ENCODE peak calls at places on chromosomes 4 and X, in four cellular contexts. T is transverse colon; P is CD4-positive, CD25-positive, alpha-beta regulatory T cell; S is right atrium auricular region. I is an unnamed sample.

GRCh38 chr4:186726440-186727148 is 2.9 kb upstream of the FAT1 start:
- DNase-seq in T (peak), P (no peak), S (no peak), I (no peak)

GRCh38 chr4:6420036-6420435 is 52.4 kb downstream of the PPP2R2C start:
- DNase-seq in T (no peak), P (no peak), S (no peak), I (no peak)

GRCh38 chr4:86223472-86223871 is 136.4 kb downstream of the MAPK10 start:
- DNase-seq in T (no peak), P (peak), S (no peak), I (no peak)

GRCh38 chrX:80572636-80573035 is 152.4 kb downstream of the TENT5D start:
- DNase-seq in T (no peak), P (no peak), S (no peak), I (no peak)

GRCh38 chrX:54470054-54470760 is 25.8 kb downstream of the FGD1 start:
- DNase-seq in T (no peak), P (no peak), S (no peak), I (no peak)

GRCh38 chr4:129342820-129343219 is 246.9 kb downstream of the C4orf33 start:
- DNase-seq in T (no peak), P (no peak), S (no peak), I (no peak)

GRCh38 chrX:29851971-29852605 is 363.3 kb upstream of the MAGEB2 start:
- DNase-seq in T (no peak), P (no peak), S (no peak), I (no peak)

GRCh38 chrX:2267890-2268289 is 232.9 kb downstream of the DHRSX start:
- DNase-seq in T (no peak), P (no peak), S (no peak), I (no peak)

GRCh38 chr4:68366600-68366999 is 16.7 kb upstream of the YTHDC1 start:
- DNase-seq in T (no peak), P (no peak), S (no peak), I (no peak)

GRCh38 chrX:106728337-106728736 is 1.8 kb downstream of the RNF128 start:
- DNase-seq in T (no peak), P (no peak), S (no peak), I (no peak)

GRCh38 chr4:145014365-145014764 is 83.6 kb downstream of the ANAPC10 start:
- DNase-seq in T (no peak), P (no peak), S (no peak), I (no peak)

GRCh38 chr4:145076473-145076855 is 21.5 kb downstream of the ANAPC10 start:
- DNase-seq in T (no peak), P (no peak), S (no peak), I (no peak)

GRCh38 chrX:110004210-110004609 is 1.3 kb downstream of the TMEM164 start:
- DNase-seq in T (peak), P (no peak), S (no peak), I (peak)

GRCh38 chr4:17723648-17724047 is 57.8 kb downstream of the FAM184B start:
- DNase-seq in T (no peak), P (no peak), S (no peak), I (no peak)

GRCh38 chr4:7630559-7631287 is 196.0 kb upstream of the PSAPL1 start:
- DNase-seq in T (no peak), P (no peak), S (peak), I (no peak)

GRCh38 chr4:153931804-153932203 is 142.9 kb upstream of the SFRP2 start:
- DNase-seq in T (no peak), P (no peak), S (no peak), I (no peak)

GRCh38 chr4:169351860-169352259 is 81.1 kb upstream of the SH3RF1 start:
- DNase-seq in T (no peak), P (no peak), S (no peak), I (no peak)

GRCh38 chr4:149344436-149344835 is 471.2 kb downstream of the IQCM start:
- DNase-seq in T (no peak), P (no peak), S (no peak), I (no peak)

GRCh38 chrX:53831662-53832635 is 145.4 kb upstream of the HUWE1 start:
- DNase-seq in T (peak), P (peak), S (no peak), I (no peak)

GRCh38 chrX:107629533-107629909 is 1.2 kb downstream of the PRPS1 start:
- DNase-seq in T (no peak), P (peak), S (no peak), I (no peak)

GRCh38 chr4:132530846-132531245 is 618.2 kb upstream of the PCDH10 start:
- DNase-seq in T (no peak), P (no peak), S (no peak), I (no peak)

GRCh38 chr4:42568610-42569207 is 88.2 kb downstream of the ATP8A1 start:
- DNase-seq in T (peak), P (peak), S (peak), I (peak)

GRCh38 chrX:107699611-107700010 is 71.3 kb downstream of the PRPS1 start:
- DNase-seq in T (no peak), P (no peak), S (no peak), I (no peak)

GRCh38 chrX:8679572-8679971 is 52.4 kb downstream of the ANOS1 start:
- DNase-seq in T (no peak), P (no peak), S (no peak), I (no peak)

GRCh38 chr4:13103382-13104015 is 380.6 kb downstream of the RAB28 start:
- DNase-seq in T (no peak), P (no peak), S (no peak), I (no peak)

GRCh38 chr4:1731180-1731579 is 9.9 kb downstream of the TACC3 start:
- DNase-seq in T (no peak), P (no peak), S (no peak), I (no peak)

GRCh38 chr4:13601848-13602247 is 25.7 kb downstream of the BOD1L1 start:
- DNase-seq in T (no peak), P (peak), S (no peak), I (no peak)

GRCh38 chrX:125203737-125204578 is 115.7 kb upstream of the TEX13C start:
- DNase-seq in T (no peak), P (no peak), S (no peak), I (peak)

GRCh38 chr4:88159137-88159725 is 792 bp upstream of the ABCG2 start:
- DNase-seq in T (no peak), P (no peak), S (no peak), I (no peak)

GRCh38 chrX:11760958-11761357 is 2.9 kb downstream of the MSL3 start:
- DNase-seq in T (no peak), P (no peak), S (no peak), I (no peak)

GRCh38 chrX:44705817-44706551 is 137.8 kb upstream of the DUSP21 start:
- DNase-seq in T (no peak), P (no peak), S (no peak), I (no peak)

GRCh38 chr4:102180080-102180479 is 165.2 kb downstream of the SLC39A8 start:
- DNase-seq in T (no peak), P (no peak), S (no peak), I (no peak)

GRCh38 chr4:8048856-8049686 is 109.4 kb upstream of the AFAP1 start:
- DNase-seq in T (no peak), P (no peak), S (no peak), I (no peak)

GRCh38 chr4:124157781-124158180 is 554.8 kb downstream of the ANKRD50 start:
- DNase-seq in T (no peak), P (no peak), S (no peak), I (no peak)

GRCh38 chr4:78477276-78477675 is 74.3 kb upstream of the ANXA3 start:
- DNase-seq in T (no peak), P (no peak), S (no peak), I (no peak)

GRCh38 chr4:111937368-111937767 is 207.9 kb upstream of the FAM241A start:
- DNase-seq in T (no peak), P (no peak), S (no peak), I (no peak)

GRCh38 chrX:149829751-149830191 is 48.0 kb downstream of the MAGEA9 start:
- DNase-seq in T (no peak), P (no peak), S (no peak), I (no peak)

GRCh38 chrX:98931194-98931593 is 1478.9 kb downstream of the PCDH19 start:
- DNase-seq in T (no peak), P (no peak), S (no peak), I (no peak)

GRCh38 chr4:149008415-149009025 is 566.3 kb upstream of the NR3C2 start:
- DNase-seq in T (no peak), P (no peak), S (no peak), I (no peak)

GRCh38 chr4:168674869-168675268 is 178.0 kb downstream of the PALLD start:
- DNase-seq in T (no peak), P (no peak), S (no peak), I (no peak)

DNA sequence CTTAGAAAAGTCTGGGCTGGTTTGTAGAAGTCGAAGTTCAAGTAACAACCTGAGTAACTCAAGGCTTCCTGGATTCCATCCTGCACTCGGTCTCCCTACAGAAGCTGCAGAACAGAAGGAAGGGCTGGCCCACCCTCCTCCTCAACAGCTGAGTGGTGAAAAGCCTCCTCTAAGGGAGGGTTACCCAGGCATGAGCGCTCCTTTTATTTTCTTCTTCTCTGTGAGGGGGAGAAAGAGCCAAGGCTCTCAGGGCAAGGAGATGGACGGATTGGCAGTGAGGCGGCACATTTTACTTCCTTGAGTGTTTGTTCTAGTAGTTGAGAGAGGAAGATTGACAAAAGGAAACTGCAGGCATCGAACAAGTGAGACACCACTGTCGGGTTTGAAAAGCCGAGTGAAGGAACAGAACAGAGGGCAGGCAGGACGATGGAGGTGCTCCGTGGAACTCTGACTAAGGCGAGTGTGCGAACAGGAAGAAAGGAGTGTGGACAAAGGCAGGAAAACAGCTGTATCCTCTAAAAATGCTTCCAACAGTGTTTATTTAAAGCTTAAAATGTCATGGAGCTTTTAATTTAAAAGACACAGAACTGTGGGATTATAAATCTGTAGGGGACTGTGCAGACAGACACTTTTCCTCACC is 38.4 kb upstream of the STS start:
- DNase-seq in T (no peak), P (no peak), S (no peak), I (no peak)
- H3K4me3 ChIP-seq in T (no peak), P (no peak), S (no peak), I (no peak)

GRCh38 chrX:154135458-154136229 is 8.4 kb upstream of the OPN1LW start:
- DNase-seq in T (no peak), P (peak), S (no peak), I (no peak)

GRCh38 chrX:154140742-154141141 is 3.3 kb upstream of the OPN1LW start:
- DNase-seq in T (no peak), P (no peak), S (no peak), I (no peak)

GRCh38 chrX:154140206-154140605 is 3.8 kb upstream of the OPN1LW start:
- DNase-seq in T (no peak), P (no peak), S (no peak), I (no peak)

GRCh38 chrX:154138857-154139256 is 5.2 kb upstream of the OPN1LW start:
- DNase-seq in T (no peak), P (no peak), S (no peak), I (no peak)

DNA sequence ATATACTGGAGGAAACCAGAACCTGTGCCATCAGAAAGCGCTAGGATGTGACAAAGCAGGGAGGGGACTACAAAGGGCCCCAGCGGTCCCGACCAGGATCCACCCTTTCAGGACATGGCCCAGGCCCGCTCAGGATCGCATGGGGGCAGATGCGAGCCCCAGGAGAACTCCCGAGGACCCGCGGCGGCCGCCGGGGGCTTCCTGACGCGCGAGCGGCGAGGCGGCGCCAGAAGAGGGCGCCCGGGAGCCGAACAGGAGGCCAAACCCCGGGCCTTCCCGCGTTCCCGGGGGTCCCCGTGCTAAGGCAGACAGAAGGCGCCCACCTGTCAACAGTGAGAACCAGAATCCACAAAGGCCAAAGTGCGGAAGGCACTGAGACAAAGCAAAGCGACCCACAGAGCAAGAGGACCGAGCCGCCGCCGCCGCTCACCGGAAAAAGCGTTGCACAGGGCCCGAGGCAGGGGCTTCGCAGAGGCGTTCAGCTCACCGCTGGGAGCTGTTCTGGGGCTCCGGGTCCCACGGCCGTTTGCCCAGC is 7.3 kb upstream of the OPN1LW start:
- DNase-seq in T (peak), P (peak), S (peak), I (peak)
- H3K4me3 ChIP-seq in T (peak), P (peak), S (peak), I (peak)

DNA sequence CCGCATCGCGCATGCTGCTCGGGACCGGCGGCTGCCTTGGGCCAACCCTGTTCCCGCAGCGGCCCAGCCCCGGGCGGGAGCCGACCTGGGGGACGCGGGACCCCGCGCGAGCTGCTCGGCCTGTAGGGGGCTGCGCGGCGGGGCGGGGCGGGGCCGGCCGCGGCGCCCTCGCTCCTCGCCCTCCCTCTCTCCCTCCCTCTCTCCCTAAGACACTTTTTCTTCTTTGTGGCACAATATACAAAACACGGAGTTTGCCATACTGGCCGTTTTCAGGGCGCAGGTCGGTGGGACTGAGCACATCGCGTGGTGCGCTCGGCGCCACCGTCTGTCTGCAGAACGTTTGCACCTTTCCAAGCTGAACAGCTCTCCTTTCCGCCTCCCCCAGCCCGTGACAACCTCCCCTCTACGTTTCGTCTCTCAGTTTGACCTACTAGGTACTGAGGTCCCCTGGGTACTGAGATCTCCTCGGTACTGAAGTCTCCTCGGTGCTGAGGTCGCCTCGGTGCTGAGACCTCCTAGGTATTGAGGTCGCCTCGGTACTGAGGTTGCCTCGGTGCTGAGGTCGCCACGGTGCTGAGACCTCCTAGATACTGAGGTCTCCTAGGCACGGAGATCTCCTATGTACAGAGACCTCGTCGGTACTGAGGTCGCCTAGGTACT is 261.1 kb upstream of the PLCXD1 start:
- DNase-seq in T (peak), P (peak), S (no peak), I (no peak)
- H3K4me3 ChIP-seq in T (peak), P (no peak), S (peak), I (peak)

DNA sequence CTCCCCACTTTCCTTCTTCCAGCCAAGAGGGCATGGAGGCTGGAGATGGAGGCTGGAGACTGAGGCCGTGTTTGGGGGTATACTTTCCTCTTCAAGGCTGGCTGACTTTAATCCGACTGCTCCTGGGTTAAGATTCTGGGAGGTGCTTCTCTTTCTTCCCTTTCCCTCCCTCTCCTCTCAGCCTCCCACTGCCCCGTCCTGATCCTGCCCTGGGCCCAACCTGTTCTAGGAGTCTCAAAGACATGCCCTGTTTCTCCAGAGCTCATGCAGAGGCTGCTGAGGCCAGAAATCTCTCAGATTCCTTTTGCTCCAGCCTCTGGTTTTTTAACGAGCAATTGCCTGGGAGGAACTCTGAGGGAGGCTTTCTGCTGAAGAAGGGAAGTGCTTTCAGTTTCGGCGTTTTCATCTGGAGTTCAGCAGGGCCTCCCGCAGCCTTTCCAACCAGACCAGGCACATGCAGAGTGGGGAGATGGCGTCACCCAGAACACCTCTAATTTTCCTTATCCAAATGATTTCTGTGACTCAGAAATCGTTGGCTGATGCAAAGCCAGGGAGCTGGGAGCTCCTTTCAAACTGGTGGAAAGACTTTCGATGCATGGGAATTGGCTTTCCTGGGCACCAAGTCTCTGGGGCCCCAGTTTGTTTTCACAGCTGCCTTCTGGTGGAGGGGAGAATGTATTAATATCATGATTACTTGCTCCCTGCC is 34.5 kb upstream of the FAM9C start:
- DNase-seq in T (peak), P (no peak), S (peak), I (peak)
- H3K4me3 ChIP-seq in T (peak), P (peak), S (peak), I (no peak)

GRCh38 chr4:89829470-89830138 is 7.4 kb downstream of the SNCA start:
- DNase-seq in T (peak), P (peak), S (no peak), I (no peak)
- H3K4me3 ChIP-seq in T (no peak), P (peak), S (no peak), I (no peak)

DNA sequence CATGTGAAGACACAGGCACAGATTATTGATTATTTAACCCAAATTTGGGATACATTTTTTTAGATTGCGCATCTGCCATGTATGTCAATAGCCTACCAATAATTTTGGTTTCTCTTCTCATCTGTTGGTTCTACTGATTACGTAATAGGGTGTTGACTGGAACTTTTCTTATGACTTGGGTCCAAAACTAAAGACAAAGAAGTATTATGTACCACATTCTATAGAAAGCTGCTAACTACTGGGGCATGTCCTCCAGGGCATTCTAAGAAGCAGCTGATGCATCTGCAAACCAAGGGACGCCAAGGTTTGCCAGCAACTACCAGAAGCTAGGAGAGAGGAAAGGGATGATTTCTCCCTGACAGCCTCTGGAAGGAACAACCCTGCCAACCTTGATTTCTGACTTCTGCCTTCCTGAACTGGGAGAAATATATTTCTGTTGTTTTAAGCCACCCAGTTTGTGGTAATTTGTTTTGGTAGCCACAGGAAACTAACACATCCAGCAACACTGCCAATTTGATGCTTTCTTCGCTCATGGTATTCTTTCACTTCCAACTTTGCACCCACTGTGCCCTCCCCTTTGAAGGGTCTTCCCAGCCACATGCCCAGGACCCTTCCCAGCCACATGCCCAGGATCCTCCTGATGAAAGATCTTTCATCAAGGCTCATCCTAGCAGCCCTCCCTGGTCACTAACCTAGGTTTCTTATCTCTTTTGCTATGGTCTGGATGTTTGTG is 15.9 kb upstream of the TLR1 start:
- DNase-seq in T (no peak), P (no peak), S (no peak), I (no peak)
- H3K4me3 ChIP-seq in T (no peak), P (no peak), S (no peak), I (no peak)

I was measured in gastrocnemius medialis.